ENCODE peak calls at places on chromosomes 2 and 18, in ten cellular contexts. R, D, I, C, Q, N, J, M, X and B are unnamed samples.

GRCh38 chr2:225041210-225041870 is 928 bp downstream of the DOCK10 start:
- DNase-seq in J (peak; percentile 28), X (no peak), R (peak; percentile 31), D (peak; percentile 49), Q (peak; percentile 57), M (no peak), C (peak; percentile 61), N (peak; percentile 83), I (peak; percentile 83), B (no peak)

GRCh38 chr2:33317369-33318015 is 159.0 kb upstream of the RASGRP3 start:
- DNase-seq in N (no peak), R (peak; percentile 8), Q (no peak), I (no peak), D (no peak), X (no peak), M (no peak), C (no peak), J (no peak), B (no peak)

GRCh38 chr18:70380915-70381896 is 92.4 kb downstream of the SOCS6 start:
- DNase-seq in R (no peak), I (no peak), M (peak; percentile 42), N (no peak), D (peak; percentile 25), J (no peak), Q (no peak), X (peak; percentile 35), C (peak; percentile 73), B (peak; percentile 41)

GRCh38 chr2:85840091-85840490 is 48.7 kb downstream of the ST3GAL5 start:
- DNase-seq in C (no peak), D (no peak), M (no peak), X (no peak), Q (no peak), N (no peak), R (no peak), I (no peak), J (no peak), B (no peak)

GRCh38 chr2:20092901-20093235 is 41.4 kb upstream of the LAPTM4A start:
- DNase-seq in Q (no peak), C (no peak), X (no peak), R (no peak), N (no peak), M (no peak), D (no peak), J (no peak), I (no peak), B (no peak)

GRCh38 chr18:77045682-77046081 is 86.9 kb downstream of the MBP start:
- DNase-seq in D (no peak), M (no peak), C (no peak), J (no peak), R (no peak), X (no peak), I (no peak), Q (no peak), N (no peak), B (no peak)

GRCh38 chr2:152573168-152573567 is 144.1 kb downstream of the PRPF40A start:
- DNase-seq in D (no peak), J (peak; percentile 88), Q (no peak), I (peak; percentile 56), R (peak; percentile 3), C (no peak), X (no peak), N (no peak), M (no peak), B (no peak)

GRCh38 chr2:152284398-152284797 is 50.6 kb upstream of the FMNL2 start:
- DNase-seq in C (no peak), X (peak; percentile 17), D (no peak), I (no peak), J (no peak), R (peak; percentile 0), N (no peak), Q (no peak), M (no peak), B (no peak)

GRCh38 chr2:204436267-204436666 is 109.0 kb upstream of the PARD3B start:
- DNase-seq in I (no peak), C (no peak), M (no peak), Q (no peak), J (no peak), D (no peak), X (no peak), N (no peak), R (no peak), B (no peak)

GRCh38 chr2:187959821-187960220 is 331.9 kb upstream of the GULP1 start:
- DNase-seq in Q (no peak), I (no peak), J (no peak), X (no peak), M (no peak), N (no peak), D (no peak), R (peak; percentile 57), C (no peak), B (no peak)

GRCh38 chr2:78541451-78542267 is 483.8 kb upstream of the REG3G start:
- DNase-seq in J (no peak), I (no peak), R (peak; percentile 99), N (no peak), Q (no peak), X (no peak), C (peak; percentile 91), D (no peak), M (no peak), B (no peak)

GRCh38 chr2:101479328-101479727 is 4.4 kb upstream of the RFX8 start:
- DNase-seq in M (no peak), D (no peak), N (no peak), X (no peak), C (no peak), J (no peak), R (peak; percentile 90), Q (no peak), I (no peak), B (no peak)

GRCh38 chr18:51911582-51911981 is 428.4 kb upstream of the DCC start:
- DNase-seq in N (no peak), J (no peak), C (no peak), Q (no peak), R (no peak), D (no peak), X (no peak), M (no peak), I (no peak), B (no peak)

GRCh38 chr2:8239402-8240127 is 442.3 kb upstream of the ID2 start:
- DNase-seq in N (no peak), M (no peak), D (no peak), Q (no peak), C (peak; percentile 46), I (no peak), X (no peak), J (no peak), R (no peak), B (no peak)

GRCh38 chr2:48144777-48145176 is 238.5 kb upstream of the FBXO11 start:
- DNase-seq in J (no peak), N (no peak), R (peak; percentile 64), I (no peak), C (no peak), D (no peak), M (no peak), X (no peak), Q (no peak), B (no peak)

GRCh38 chr2:84882775-84883550 is 2.1 kb upstream of the TRABD2A start:
- DNase-seq in D (no peak), N (peak; percentile 30), J (no peak), R (no peak), Q (no peak), M (no peak), C (peak; percentile 29), X (no peak), I (no peak), B (no peak)